ENCODE peak calls at places on chromosomes 13 and 19, in seven cellular contexts. A is posterior vena cava, V is T-helper 9 cell, Z is KBM-7, B is fibroblast of the conjunctiva, R is B cell, W is H7. I is an unnamed sample.

GRCh38 chr19:10760268-10760944 is 42.5 kb downstream of the DNM2 start:
- DNase-seq in Z (peak), B (no peak), W (no peak), R (no peak), A (no peak), V (peak), I (no peak)

GRCh38 chr19:38409631-38410133 is 6.8 kb downstream of the FAM98C start:
- DNase-seq in B (no peak), Z (no peak), A (no peak), V (no peak), R (no peak), W (no peak), I (no peak)

GRCh38 chr13:40189426-40189825 is 477.0 kb downstream of the FOXO1 start:
- DNase-seq in A (no peak), R (no peak), B (no peak), W (no peak), Z (no peak), V (no peak), I (no peak)

GRCh38 chr13:80339841-80340642 is 884 bp downstream of the SPRY2 start:
- DNase-seq in B (no peak), Z (peak), V (no peak), A (peak), W (peak), R (peak), I (peak)

GRCh38 chr13:76944457-76944856 is 3.9 kb upstream of the ACOD1 start:
- DNase-seq in A (no peak), Z (no peak), R (no peak), V (no peak), W (no peak), B (peak), I (no peak)

GRCh38 chr13:98910501-98910951 is 67.3 kb downstream of the DOCK9 start:
- DNase-seq in W (no peak), V (no peak), A (no peak), B (no peak), R (no peak), Z (peak), I (peak)

GRCh38 chr19:30857966-30858490 is 485.8 kb downstream of the ZNF536 start:
- DNase-seq in B (no peak), V (no peak), W (no peak), Z (no peak), R (no peak), A (no peak), I (no peak)

GRCh38 chr19:18496167-18496979 is 25.5 kb downstream of the ELL start:
- DNase-seq in Z (peak), W (no peak), B (no peak), R (no peak), A (no peak), V (peak), I (peak)

GRCh38 chr13:46334423-46334822 is 52.6 kb downstream of the RUBCNL start:
- DNase-seq in Z (no peak), R (no peak), B (no peak), A (no peak), W (no peak), V (no peak), I (no peak)

GRCh38 chr19:16326401-16327130 is 1.9 kb downstream of the KLF2 start:
- DNase-seq in A (peak), B (no peak), W (peak), Z (no peak), V (peak), R (peak), I (peak)

GRCh38 chr13:79485014-79485441 is 4.1 kb downstream of the NDFIP2 start:
- DNase-seq in B (peak), V (no peak), W (no peak), R (no peak), Z (no peak), A (no peak), I (peak)

GRCh38 chr19:54266133-54266532 is 9.1 kb upstream of the LILRB5 start:
- DNase-seq in B (peak), W (peak), Z (peak), R (no peak), V (peak), A (no peak), I (peak)

I was measured in dermis microvascular lymphatic vessel endothelial cell.